ENCODE peak calls at places on chromosomes 16 and 17, in nine cellular contexts. One of them, this sample, is unnamed.
A peak's percentile ranks its signal among the peaks of the same experiment; 100 is the strongest.

GRCh38 chr16:81937305-81938038 is 73.8 kb downstream of the SDR42E1 start:
- DNase-seq in K562: no peak
- DNase-seq in stomach: no peak
- DNase-seq in transverse colon: no peak
- DNase-seq in body of pancreas: no peak
- DNase-seq in A549: no peak
- DNase-seq in IMR-90: no peak
- DNase-seq in H54: no peak
- DNase-seq in lower leg skin: no peak
- DNase-seq in this sample: no peak

GRCh38 chr17:72771734-72772133 is 320.8 kb downstream of the SLC39A11 start:
- DNase-seq in K562: no peak
- DNase-seq in body of pancreas: no peak
- DNase-seq in stomach: no peak
- DNase-seq in lower leg skin: no peak
- DNase-seq in H54: no peak
- DNase-seq in A549: no peak
- DNase-seq in transverse colon: no peak
- DNase-seq in IMR-90: no peak
- DNase-seq in this sample: no peak

GRCh38 chr16:77457046-77457445 is 22.2 kb upstream of the ADAMTS18 start:
- DNase-seq in lower leg skin: no peak
- DNase-seq in IMR-90: no peak
- DNase-seq in transverse colon: no peak
- DNase-seq in K562: no peak
- DNase-seq in A549: no peak
- DNase-seq in stomach: no peak
- DNase-seq in body of pancreas: no peak
- DNase-seq in H54: no peak
- DNase-seq in this sample: no peak

GRCh38 chr16:66419527-66419926 is 7.6 kb upstream of the BEAN1 start:
- DNase-seq in H54: no peak
- DNase-seq in IMR-90: no peak
- DNase-seq in lower leg skin: no peak
- DNase-seq in K562: no peak
- DNase-seq in A549: no peak
- DNase-seq in body of pancreas: no peak
- DNase-seq in transverse colon: no peak
- DNase-seq in stomach: no peak
- DNase-seq in this sample: no peak

GRCh38 chr17:12637015-12637414 is 28.7 kb upstream of the MYOCD start:
- DNase-seq in H54: no peak
- DNase-seq in body of pancreas: no peak
- DNase-seq in IMR-90: peak; percentile 99
- DNase-seq in K562: no peak
- DNase-seq in stomach: no peak
- DNase-seq in transverse colon: no peak
- DNase-seq in A549: peak; percentile 56
- DNase-seq in lower leg skin: no peak
- DNase-seq in this sample: no peak

GRCh38 chr17:7716901-7717755 is at the start of gene DNAH2:
- DNase-seq in body of pancreas: peak; percentile 80
- DNase-seq in K562: peak; percentile 84
- DNase-seq in lower leg skin: peak; percentile 93
- DNase-seq in stomach: peak; percentile 77
- DNase-seq in transverse colon: peak; percentile 78
- DNase-seq in H54: peak; percentile 93
- DNase-seq in A549: peak; percentile 94
- DNase-seq in IMR-90: peak; percentile 90
- DNase-seq in this sample: peak; percentile 45

GRCh38 chr16:11576427-11577289 is 10.1 kb downstream of the LITAF start:
- DNase-seq in H54: no peak
- DNase-seq in body of pancreas: no peak
- DNase-seq in K562: no peak
- DNase-seq in A549: no peak
- DNase-seq in IMR-90: no peak
- DNase-seq in lower leg skin: no peak
- DNase-seq in transverse colon: no peak
- DNase-seq in stomach: no peak
- DNase-seq in this sample: no peak

GRCh38 chr16:47854737-47855136 is 301.1 kb downstream of the ABCC12 start:
- DNase-seq in body of pancreas: no peak
- DNase-seq in IMR-90: no peak
- DNase-seq in H54: no peak
- DNase-seq in stomach: no peak
- DNase-seq in lower leg skin: no peak
- DNase-seq in K562: no peak
- DNase-seq in A549: no peak
- DNase-seq in transverse colon: no peak
- DNase-seq in this sample: no peak

GRCh38 chr17:16283705-16284104 is 66.7 kb downstream of the PIGL start:
- DNase-seq in H54: no peak
- DNase-seq in transverse colon: no peak
- DNase-seq in K562: no peak
- DNase-seq in IMR-90: peak; percentile 88
- DNase-seq in body of pancreas: no peak
- DNase-seq in A549: no peak
- DNase-seq in stomach: no peak
- DNase-seq in lower leg skin: no peak
- DNase-seq in this sample: no peak

GRCh38 chr17:77852666-77853207 is 105.8 kb upstream of the TNRC6C start:
- DNase-seq in H54: no peak
- DNase-seq in stomach: no peak
- DNase-seq in body of pancreas: no peak
- DNase-seq in A549: no peak
- DNase-seq in transverse colon: no peak
- DNase-seq in lower leg skin: no peak
- DNase-seq in IMR-90: no peak
- DNase-seq in K562: no peak
- DNase-seq in this sample: no peak

GRCh38 chr17:76161113-76161512 is 20.1 kb upstream of the FOXJ1 start:
- DNase-seq in H54: no peak
- DNase-seq in stomach: no peak
- DNase-seq in lower leg skin: no peak
- DNase-seq in A549: no peak
- DNase-seq in body of pancreas: no peak
- DNase-seq in transverse colon: no peak
- DNase-seq in IMR-90: no peak
- DNase-seq in K562: no peak
- DNase-seq in this sample: no peak

GRCh38 chr17:76132574-76133338 is 8.3 kb downstream of the FOXJ1 start:
- DNase-seq in body of pancreas: peak; percentile 68
- DNase-seq in IMR-90: no peak
- DNase-seq in transverse colon: peak; percentile 64
- DNase-seq in A549: no peak
- DNase-seq in K562: no peak
- DNase-seq in stomach: peak; percentile 78
- DNase-seq in lower leg skin: no peak
- DNase-seq in H54: no peak
- DNase-seq in this sample: no peak

GRCh38 chr16:69328854-69329316 is 1.5 kb downstream of the PDF start:
- DNase-seq in H54: no peak
- DNase-seq in body of pancreas: peak; percentile 17
- DNase-seq in IMR-90: peak; percentile 62
- DNase-seq in K562: peak; percentile 24
- DNase-seq in stomach: no peak
- DNase-seq in transverse colon: no peak
- DNase-seq in lower leg skin: peak; percentile 66
- DNase-seq in A549: no peak
- DNase-seq in this sample: peak; percentile 16

GRCh38 chr17:44793885-44794698 is 35.3 kb downstream of the ADAM11 start:
- DNase-seq in transverse colon: no peak
- DNase-seq in body of pancreas: no peak
- DNase-seq in stomach: no peak
- DNase-seq in IMR-90: no peak
- DNase-seq in H54: no peak
- DNase-seq in lower leg skin: peak; percentile 29
- DNase-seq in A549: no peak
- DNase-seq in K562: no peak
- DNase-seq in this sample: no peak

GRCh38 chr17:72411124-72411563 is 290.3 kb downstream of the SOX9 start:
- DNase-seq in lower leg skin: no peak
- DNase-seq in body of pancreas: peak; percentile 59
- DNase-seq in transverse colon: no peak
- DNase-seq in H54: no peak
- DNase-seq in A549: no peak
- DNase-seq in IMR-90: no peak
- DNase-seq in stomach: no peak
- DNase-seq in K562: no peak
- DNase-seq in this sample: no peak

DNA sequence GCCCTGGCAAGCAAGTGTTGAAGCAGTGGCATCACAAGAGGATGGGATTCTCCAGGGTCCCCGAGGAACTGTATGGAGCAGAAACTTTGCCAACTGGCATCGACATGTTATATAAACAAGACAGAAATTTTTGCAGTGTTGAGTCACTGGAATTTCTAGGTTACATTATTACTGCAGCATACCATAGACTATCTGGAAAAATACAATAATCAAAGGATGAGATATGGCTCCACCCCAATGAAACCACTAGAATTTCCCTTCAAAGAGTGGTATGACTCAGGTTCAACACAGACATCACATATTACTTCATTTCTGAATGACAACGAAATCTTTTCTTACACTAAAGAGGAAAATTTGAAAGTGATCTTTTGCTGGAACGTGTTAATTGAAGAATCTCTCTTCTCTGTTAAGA is 343.0 kb upstream of the DYNLRB2 start:
- DNase-seq in stomach: no peak
- DNase-seq in H54: peak; percentile 19
- DNase-seq in A549: peak; percentile 36
- DNase-seq in transverse colon: no peak
- DNase-seq in IMR-90: peak; percentile 93
- DNase-seq in K562: no peak
- DNase-seq in lower leg skin: no peak
- DNase-seq in body of pancreas: no peak
- DNase-seq in this sample: no peak
- TF ChIP-seq POLR2A in stomach: no peak
- TF ChIP-seq POLR2A in H54: no peak
- TF ChIP-seq POLR2A in A549: no peak
- TF ChIP-seq POLR2A in transverse colon: no peak
- TF ChIP-seq POLR2A in IMR-90: no peak
- TF ChIP-seq POLR2A in K562: no peak
- TF ChIP-seq POLR2A in lower leg skin: no peak
- TF ChIP-seq POLR2A in body of pancreas: no peak
- TF ChIP-seq POLR2A in this sample: no peak

GRCh38 chr16:46621006-46621629 is at the start of gene SHCBP1:
- DNase-seq in A549: peak; percentile 96
- DNase-seq in transverse colon: peak; percentile 82
- DNase-seq in stomach: peak; percentile 76
- DNase-seq in K562: peak; percentile 96
- DNase-seq in IMR-90: peak; percentile 84
- DNase-seq in lower leg skin: peak; percentile 95
- DNase-seq in body of pancreas: peak; percentile 75
- DNase-seq in H54: peak; percentile 93
- DNase-seq in this sample: peak; percentile 93
- TF ChIP-seq POLR2A in A549: peak; percentile 53
- TF ChIP-seq POLR2A in transverse colon: no peak
- TF ChIP-seq POLR2A in stomach: no peak
- TF ChIP-seq POLR2A in K562: peak; percentile 93
- TF ChIP-seq POLR2A in IMR-90: peak; percentile 52
- TF ChIP-seq POLR2A in lower leg skin: no peak
- TF ChIP-seq POLR2A in body of pancreas: no peak
- TF ChIP-seq POLR2A in H54: peak; percentile 84
- TF ChIP-seq POLR2A in this sample: peak; percentile 84

GRCh38 chr17:57892820-57893595 is 43.2 kb upstream of the MRPS23 start:
- DNase-seq in A549: peak; percentile 90
- DNase-seq in IMR-90: peak; percentile 98
- DNase-seq in stomach: peak; percentile 81
- DNase-seq in body of pancreas: peak; percentile 88
- DNase-seq in K562: no peak
- DNase-seq in lower leg skin: peak; percentile 97
- DNase-seq in H54: peak; percentile 97
- DNase-seq in transverse colon: peak; percentile 81
- DNase-seq in this sample: no peak
- TF ChIP-seq POLR2A in A549: no peak
- TF ChIP-seq POLR2A in IMR-90: no peak
- TF ChIP-seq POLR2A in stomach: no peak
- TF ChIP-seq POLR2A in body of pancreas: peak; percentile 87
- TF ChIP-seq POLR2A in K562: no peak
- TF ChIP-seq POLR2A in lower leg skin: no peak
- TF ChIP-seq POLR2A in H54: peak; percentile 37
- TF ChIP-seq POLR2A in transverse colon: peak; percentile 36
- TF ChIP-seq POLR2A in this sample: no peak

GRCh38 chr16:86511317-86512161 is 1.2 kb downstream of the FOXF1 start:
- DNase-seq in stomach: no peak
- DNase-seq in A549: no peak
- DNase-seq in body of pancreas: no peak
- DNase-seq in K562: no peak
- DNase-seq in lower leg skin: no peak
- DNase-seq in IMR-90: peak; percentile 31
- DNase-seq in H54: no peak
- DNase-seq in transverse colon: no peak
- DNase-seq in this sample: no peak

GRCh38 chr16:86512301-86512859 is 2.1 kb downstream of the FOXF1 start:
- DNase-seq in transverse colon: no peak
- DNase-seq in K562: no peak
- DNase-seq in stomach: no peak
- DNase-seq in lower leg skin: no peak
- DNase-seq in IMR-90: peak; percentile 25
- DNase-seq in body of pancreas: no peak
- DNase-seq in H54: no peak
- DNase-seq in A549: no peak
- DNase-seq in this sample: no peak

GRCh38 chr16:86509759-86510464 is 415 bp upstream of the FOXF1 start:
- DNase-seq in H54: peak; percentile 57
- DNase-seq in A549: no peak
- DNase-seq in K562: no peak
- DNase-seq in body of pancreas: no peak
- DNase-seq in lower leg skin: no peak
- DNase-seq in stomach: peak; percentile 46
- DNase-seq in IMR-90: peak; percentile 96
- DNase-seq in transverse colon: peak; percentile 73
- DNase-seq in this sample: no peak

GRCh38 chr16:86508947-86509758 is 1.2 kb upstream of the FOXF1 start:
- DNase-seq in lower leg skin: no peak
- DNase-seq in A549: no peak
- DNase-seq in stomach: no peak
- DNase-seq in transverse colon: peak; percentile 46
- DNase-seq in K562: no peak
- DNase-seq in H54: peak; percentile 90
- DNase-seq in IMR-90: peak; percentile 89
- DNase-seq in body of pancreas: no peak
- DNase-seq in this sample: no peak

DNA sequence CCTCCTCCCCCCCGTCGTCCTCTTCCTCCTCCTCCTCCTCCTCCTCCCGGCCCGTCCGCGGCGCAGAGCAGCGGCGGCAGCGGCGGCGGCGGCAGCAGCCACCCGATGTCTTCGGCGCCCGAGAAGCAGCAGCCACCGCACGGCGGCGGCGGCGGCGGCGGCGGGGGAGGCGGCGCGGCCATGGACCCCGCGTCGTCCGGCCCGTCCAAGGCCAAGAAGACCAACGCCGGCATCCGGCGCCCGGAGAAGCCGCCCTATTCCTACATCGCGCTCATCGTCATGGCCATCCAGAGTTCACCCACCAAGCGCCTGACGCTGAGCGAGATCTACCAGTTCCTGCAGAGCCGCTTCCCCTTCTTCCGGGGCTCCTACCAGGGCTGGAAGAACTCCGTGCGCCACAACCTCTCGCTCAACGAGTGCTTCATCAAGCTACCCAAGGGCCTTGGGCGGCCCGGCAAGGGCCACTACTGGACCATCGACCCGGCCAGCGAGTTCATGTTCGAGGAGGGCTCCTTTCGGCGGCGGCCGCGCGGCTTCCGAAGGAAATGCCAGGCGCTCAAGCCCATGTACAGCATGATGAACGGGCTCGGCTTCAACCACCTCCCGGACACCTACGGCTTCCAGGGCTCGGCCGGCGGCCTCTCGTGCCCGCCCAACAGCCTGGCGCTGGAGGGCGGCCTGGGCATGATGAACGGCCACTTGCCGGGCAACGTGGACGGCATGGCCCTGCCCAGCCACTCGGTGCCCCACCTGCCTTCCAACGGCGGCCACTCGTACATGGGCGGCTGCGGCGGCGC is at the start of gene FOXF1:
- DNase-seq in H54: no peak
- DNase-seq in lower leg skin: no peak
- DNase-seq in A549: no peak
- DNase-seq in IMR-90: peak; percentile 83
- DNase-seq in transverse colon: no peak
- DNase-seq in K562: no peak
- DNase-seq in body of pancreas: no peak
- DNase-seq in stomach: no peak
- DNase-seq in this sample: no peak
- TF ChIP-seq POLR2A in H54: no peak
- TF ChIP-seq POLR2A in lower leg skin: no peak
- TF ChIP-seq POLR2A in A549: no peak
- TF ChIP-seq POLR2A in IMR-90: no peak
- TF ChIP-seq POLR2A in transverse colon: no peak
- TF ChIP-seq POLR2A in K562: no peak
- TF ChIP-seq POLR2A in body of pancreas: no peak
- TF ChIP-seq POLR2A in stomach: no peak
- TF ChIP-seq POLR2A in this sample: no peak

This sample was measured in erythroblast.